ENCODE peak calls at places on chromosomes 11 and 22, in seven cellular contexts. One of them, this sample, is unnamed.

GRCh38 chr11:70007796-70008195 is 70.3 kb upstream of the ANO1 start:
- DNase-seq in mesendoderm: no peak
- DNase-seq in neuronal stem cell: no peak
- DNase-seq in IMR-90: peak
- DNase-seq in H1: no peak
- DNase-seq in mesenchymal stem cell: no peak
- DNase-seq in trophoblast cell: no peak
- DNase-seq in this sample: no peak

GRCh38 chr11:102266111-102266510 is 51.2 kb upstream of the BIRC3 start:
- DNase-seq in mesendoderm: no peak
- DNase-seq in neuronal stem cell: no peak
- DNase-seq in IMR-90: no peak
- DNase-seq in H1: no peak
- DNase-seq in mesenchymal stem cell: no peak
- DNase-seq in trophoblast cell: no peak
- DNase-seq in this sample: no peak

GRCh38 chr22:18068381-18068988 is 9.3 kb upstream of the PEX26 start:
- DNase-seq in mesendoderm: peak
- DNase-seq in neuronal stem cell: no peak
- DNase-seq in IMR-90: peak
- DNase-seq in H1: no peak
- DNase-seq in mesenchymal stem cell: no peak
- DNase-seq in trophoblast cell: no peak
- DNase-seq in this sample: no peak

GRCh38 chr11:128653828-128654231 is 40.0 kb upstream of the FLI1 start:
- DNase-seq in mesendoderm: peak
- DNase-seq in neuronal stem cell: no peak
- DNase-seq in IMR-90: peak
- DNase-seq in H1: peak
- DNase-seq in mesenchymal stem cell: peak
- DNase-seq in trophoblast cell: peak
- DNase-seq in this sample: peak

GRCh38 chr11:79139900-79140299 is 300.9 kb downstream of the TENM4 start:
- DNase-seq in mesendoderm: peak
- DNase-seq in neuronal stem cell: no peak
- DNase-seq in IMR-90: no peak
- DNase-seq in H1: no peak
- DNase-seq in mesenchymal stem cell: no peak
- DNase-seq in trophoblast cell: no peak
- DNase-seq in this sample: no peak

GRCh38 chr22:37549704-37550059 is 10.6 kb upstream of the CDC42EP1 start:
- DNase-seq in mesendoderm: peak
- DNase-seq in neuronal stem cell: no peak
- DNase-seq in IMR-90: peak
- DNase-seq in H1: no peak
- DNase-seq in mesenchymal stem cell: peak
- DNase-seq in trophoblast cell: no peak
- DNase-seq in this sample: no peak

GRCh38 chr11:126123686-126124085 is 61.0 kb upstream of the CDON start:
- DNase-seq in mesendoderm: no peak
- DNase-seq in neuronal stem cell: no peak
- DNase-seq in IMR-90: no peak
- DNase-seq in H1: no peak
- DNase-seq in mesenchymal stem cell: no peak
- DNase-seq in trophoblast cell: no peak
- DNase-seq in this sample: no peak

GRCh38 chr11:77596626-77597025 is 6.9 kb downstream of the AQP11 start:
- DNase-seq in mesendoderm: peak
- DNase-seq in neuronal stem cell: no peak
- DNase-seq in IMR-90: peak
- DNase-seq in H1: no peak
- DNase-seq in mesenchymal stem cell: peak
- DNase-seq in trophoblast cell: peak
- DNase-seq in this sample: no peak

GRCh38 chr11:121478895-121479281 is 26.1 kb upstream of the SORL1-AS1 start:
- DNase-seq in mesendoderm: no peak
- DNase-seq in neuronal stem cell: no peak
- DNase-seq in IMR-90: no peak
- DNase-seq in H1: no peak
- DNase-seq in mesenchymal stem cell: no peak
- DNase-seq in trophoblast cell: no peak
- DNase-seq in this sample: peak

GRCh38 chr22:19275919-19276600 is 15.5 kb downstream of the CLTCL1 start:
- DNase-seq in mesendoderm: no peak
- DNase-seq in neuronal stem cell: no peak
- DNase-seq in IMR-90: no peak
- DNase-seq in H1: peak
- DNase-seq in mesenchymal stem cell: no peak
- DNase-seq in trophoblast cell: no peak
- DNase-seq in this sample: no peak

GRCh38 chr22:17985606-17986005 is 38.8 kb downstream of the MICAL3 start:
- DNase-seq in mesendoderm: no peak
- DNase-seq in neuronal stem cell: no peak
- DNase-seq in IMR-90: no peak
- DNase-seq in H1: no peak
- DNase-seq in mesenchymal stem cell: no peak
- DNase-seq in trophoblast cell: no peak
- DNase-seq in this sample: no peak

GRCh38 chr22:26286091-26286780 is 117.0 kb downstream of the SEZ6L start:
- DNase-seq in mesendoderm: peak
- DNase-seq in neuronal stem cell: no peak
- DNase-seq in IMR-90: no peak
- DNase-seq in H1: no peak
- DNase-seq in mesenchymal stem cell: no peak
- DNase-seq in trophoblast cell: peak
- DNase-seq in this sample: no peak

GRCh38 chr11:126981635-126982034 is 18.9 kb downstream of the KIRREL3 start:
- DNase-seq in mesendoderm: no peak
- DNase-seq in neuronal stem cell: no peak
- DNase-seq in IMR-90: no peak
- DNase-seq in H1: no peak
- DNase-seq in mesenchymal stem cell: no peak
- DNase-seq in trophoblast cell: no peak
- DNase-seq in this sample: no peak

GRCh38 chr22:38180841-38181452 is 683 bp downstream of the PLA2G6 start:
- DNase-seq in mesendoderm: peak
- DNase-seq in neuronal stem cell: no peak
- DNase-seq in IMR-90: no peak
- DNase-seq in H1: no peak
- DNase-seq in mesenchymal stem cell: no peak
- DNase-seq in trophoblast cell: peak
- DNase-seq in this sample: no peak

GRCh38 chr11:119190531-119190930 is 5.3 kb downstream of the NHERF4 start:
- DNase-seq in mesendoderm: no peak
- DNase-seq in neuronal stem cell: no peak
- DNase-seq in IMR-90: no peak
- DNase-seq in H1: no peak
- DNase-seq in mesenchymal stem cell: no peak
- DNase-seq in trophoblast cell: no peak
- DNase-seq in this sample: no peak

GRCh38 chr11:126305699-126306098 is 1.8 kb downstream of the DCPS start:
- DNase-seq in mesendoderm: no peak
- DNase-seq in neuronal stem cell: no peak
- DNase-seq in IMR-90: no peak
- DNase-seq in H1: no peak
- DNase-seq in mesenchymal stem cell: no peak
- DNase-seq in trophoblast cell: no peak
- DNase-seq in this sample: no peak

GRCh38 chr11:20075627-20076026 is 84.6 kb downstream of the DBX1 start:
- DNase-seq in mesendoderm: peak
- DNase-seq in neuronal stem cell: no peak
- DNase-seq in IMR-90: no peak
- DNase-seq in H1: no peak
- DNase-seq in mesenchymal stem cell: no peak
- DNase-seq in trophoblast cell: no peak
- DNase-seq in this sample: no peak

GRCh38 chr11:20080032-20080685 is 80.1 kb downstream of the DBX1 start:
- DNase-seq in mesendoderm: no peak
- DNase-seq in neuronal stem cell: no peak
- DNase-seq in IMR-90: no peak
- DNase-seq in H1: no peak
- DNase-seq in mesenchymal stem cell: no peak
- DNase-seq in trophoblast cell: no peak
- DNase-seq in this sample: no peak

GRCh38 chr11:20081336-20081735 is 78.9 kb downstream of the DBX1 start:
- DNase-seq in mesendoderm: no peak
- DNase-seq in neuronal stem cell: no peak
- DNase-seq in IMR-90: no peak
- DNase-seq in H1: no peak
- DNase-seq in mesenchymal stem cell: no peak
- DNase-seq in trophoblast cell: no peak
- DNase-seq in this sample: no peak

GRCh38 chr11:20077973-20078372 is 82.3 kb downstream of the DBX1 start:
- DNase-seq in mesendoderm: no peak
- DNase-seq in neuronal stem cell: no peak
- DNase-seq in IMR-90: no peak
- DNase-seq in H1: no peak
- DNase-seq in mesenchymal stem cell: no peak
- DNase-seq in trophoblast cell: peak
- DNase-seq in this sample: no peak

GRCh38 chr11:20078846-20079245 is 81.4 kb downstream of the DBX1 start:
- DNase-seq in mesendoderm: no peak
- DNase-seq in neuronal stem cell: no peak
- DNase-seq in IMR-90: no peak
- DNase-seq in H1: no peak
- DNase-seq in mesenchymal stem cell: no peak
- DNase-seq in trophoblast cell: no peak
- DNase-seq in this sample: no peak
- H4K8ac ChIP-seq in mesendoderm: no peak
- H4K8ac ChIP-seq in neuronal stem cell: no peak
- H4K8ac ChIP-seq in IMR-90: no peak
- H4K8ac ChIP-seq in H1: no peak
- H4K8ac ChIP-seq in mesenchymal stem cell: no peak
- H4K8ac ChIP-seq in trophoblast cell: no peak
- H4K8ac ChIP-seq in this sample: no peak

DNA sequence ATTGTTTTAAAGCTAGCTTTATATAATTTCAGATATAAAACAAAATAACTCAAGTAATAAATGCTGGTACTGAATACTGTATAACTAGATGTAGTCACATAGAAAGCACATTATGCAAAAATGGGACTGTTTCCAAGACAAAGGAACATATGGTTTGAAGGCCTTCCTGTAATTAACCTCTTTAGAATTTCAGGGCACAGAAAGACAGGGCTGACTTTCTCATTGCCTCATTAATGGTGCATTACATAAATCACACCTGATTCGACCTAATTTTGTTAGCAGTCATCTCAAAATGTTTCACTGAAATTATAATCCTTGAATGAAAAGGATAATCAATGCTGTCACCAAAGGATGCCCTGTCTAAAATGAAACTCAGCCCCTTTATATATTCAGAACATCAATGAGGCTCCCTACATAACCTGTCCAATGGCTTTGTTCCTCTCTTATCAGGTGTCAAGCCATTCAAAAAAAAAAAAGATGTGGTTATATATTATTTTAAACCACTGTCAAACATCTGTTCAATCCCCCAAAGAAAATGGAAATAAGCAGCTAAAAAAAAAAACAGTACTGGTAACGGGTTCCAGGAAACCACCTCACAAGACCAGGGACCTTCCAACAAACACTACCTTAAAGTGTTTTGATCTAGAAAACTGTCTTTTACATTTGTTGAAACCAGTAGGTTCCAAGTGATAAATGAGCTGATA is 77.4 kb downstream of the FAM168A start:
- DNase-seq in mesendoderm: no peak
- DNase-seq in neuronal stem cell: no peak
- DNase-seq in IMR-90: peak
- DNase-seq in H1: no peak
- DNase-seq in mesenchymal stem cell: no peak
- DNase-seq in trophoblast cell: no peak
- DNase-seq in this sample: no peak
- H4K8ac ChIP-seq in mesendoderm: no peak
- H4K8ac ChIP-seq in neuronal stem cell: no peak
- H4K8ac ChIP-seq in IMR-90: no peak
- H4K8ac ChIP-seq in H1: no peak
- H4K8ac ChIP-seq in mesenchymal stem cell: no peak
- H4K8ac ChIP-seq in trophoblast cell: no peak
- H4K8ac ChIP-seq in this sample: no peak

GRCh38 chr11:67378544-67378943 is 5.1 kb upstream of the CLCF1 start:
- DNase-seq in mesendoderm: no peak
- DNase-seq in neuronal stem cell: no peak
- DNase-seq in IMR-90: no peak
- DNase-seq in H1: no peak
- DNase-seq in mesenchymal stem cell: no peak
- DNase-seq in trophoblast cell: no peak
- DNase-seq in this sample: no peak

GRCh38 chr11:67384851-67385366 is 6.9 kb upstream of the RAD9A start:
- DNase-seq in mesendoderm: no peak
- DNase-seq in neuronal stem cell: no peak
- DNase-seq in IMR-90: peak
- DNase-seq in H1: no peak
- DNase-seq in mesenchymal stem cell: peak
- DNase-seq in trophoblast cell: no peak
- DNase-seq in this sample: no peak

GRCh38 chr11:67379061-67380058 is 6.0 kb upstream of the CLCF1 start:
- DNase-seq in mesendoderm: no peak
- DNase-seq in neuronal stem cell: no peak
- DNase-seq in IMR-90: no peak
- DNase-seq in H1: no peak
- DNase-seq in mesenchymal stem cell: peak
- DNase-seq in trophoblast cell: no peak
- DNase-seq in this sample: no peak

GRCh38 chr11:67381244-67381972 is 8.0 kb upstream of the CLCF1 start:
- DNase-seq in mesendoderm: no peak
- DNase-seq in neuronal stem cell: no peak
- DNase-seq in IMR-90: no peak
- DNase-seq in H1: no peak
- DNase-seq in mesenchymal stem cell: no peak
- DNase-seq in trophoblast cell: no peak
- DNase-seq in this sample: no peak

DNA sequence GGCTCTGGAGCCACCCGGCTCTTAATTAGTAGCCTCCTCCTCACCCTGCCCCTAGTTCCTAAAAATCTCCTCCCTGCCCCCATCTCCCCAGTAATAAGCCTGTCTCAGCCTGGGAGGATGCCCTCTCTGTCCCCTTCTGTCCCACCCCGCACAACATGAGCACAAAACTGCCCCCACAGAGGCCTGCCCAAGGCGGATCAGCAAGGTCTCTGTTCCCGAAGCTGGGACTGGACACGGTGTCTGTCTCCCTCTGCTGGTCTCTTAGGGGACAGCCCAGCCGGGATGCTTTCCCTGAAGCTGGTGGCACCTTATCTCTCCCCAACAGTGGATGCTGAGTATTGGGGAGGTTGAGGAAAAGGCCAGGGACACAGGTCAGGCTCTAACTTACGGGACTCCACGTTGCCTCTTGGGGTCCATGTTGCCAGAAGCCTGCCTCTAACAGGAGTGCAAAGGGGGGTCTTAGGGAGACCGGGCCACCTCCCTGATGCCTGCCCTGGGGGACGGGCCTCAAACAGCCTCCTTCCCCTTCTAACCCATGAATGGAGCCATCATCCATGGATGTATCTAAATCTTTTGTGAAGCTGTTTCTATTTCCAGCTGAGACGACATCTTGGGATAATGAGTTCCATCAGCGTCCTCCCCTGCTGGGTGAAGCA is 9.2 kb upstream of the RAD9A start:
- DNase-seq in mesendoderm: peak
- DNase-seq in neuronal stem cell: peak
- DNase-seq in IMR-90: peak
- DNase-seq in H1: peak
- DNase-seq in mesenchymal stem cell: peak
- DNase-seq in trophoblast cell: peak
- DNase-seq in this sample: peak
- H4K8ac ChIP-seq in mesendoderm: no peak
- H4K8ac ChIP-seq in neuronal stem cell: no peak
- H4K8ac ChIP-seq in IMR-90: peak
- H4K8ac ChIP-seq in H1: no peak
- H4K8ac ChIP-seq in mesenchymal stem cell: peak
- H4K8ac ChIP-seq in trophoblast cell: no peak
- H4K8ac ChIP-seq in this sample: no peak

GRCh38 chr22:32815059-32815458 is 13.6 kb downstream of the TIMP3 start:
- DNase-seq in mesendoderm: no peak
- DNase-seq in neuronal stem cell: no peak
- DNase-seq in IMR-90: no peak
- DNase-seq in H1: no peak
- DNase-seq in mesenchymal stem cell: no peak
- DNase-seq in trophoblast cell: no peak
- DNase-seq in this sample: no peak
- H4K8ac ChIP-seq in mesendoderm: no peak
- H4K8ac ChIP-seq in neuronal stem cell: no peak
- H4K8ac ChIP-seq in IMR-90: no peak
- H4K8ac ChIP-seq in H1: no peak
- H4K8ac ChIP-seq in mesenchymal stem cell: no peak
- H4K8ac ChIP-seq in trophoblast cell: no peak
- H4K8ac ChIP-seq in this sample: no peak

This sample was measured in H9.